ENCODE peak calls at places on chromosomes 4 and X, in four cellular contexts. U is H1, W is K562, M is GM12878. C is an unnamed sample. For H3K79me2 and H3K4me1, the result is how much of the 10 kb centered on the place peaks cover.

GRCh38 chrX:87525771-87526229 is 8.2 kb downstream of the KLHL4 start:
- DNase-seq in U (no peak), W (peak), M (no peak), C (no peak)

GRCh38 chr4:126338572-126338971 is 1023.8 kb downstream of the FAT4 start:
- DNase-seq in U (no peak), W (no peak), M (no peak), C (no peak)

GRCh38 chrX:111244238-111244750 is 26.0 kb downstream of the CAPN6 start:
- DNase-seq in U (no peak), W (no peak), M (no peak), C (peak)

GRCh38 chr4:184825394-184826314 is at the start of gene ACSL1:
- DNase-seq in U (no peak), W (peak), M (no peak), C (no peak)

GRCh38 chr4:28101583-28101982 is 1240.9 kb downstream of the STIM2 start:
- DNase-seq in U (no peak), W (no peak), M (no peak), C (no peak)

GRCh38 chr4:41718907-41719306 is 29.6 kb downstream of the PHOX2B start:
- DNase-seq in U (no peak), W (no peak), M (no peak), C (no peak)

GRCh38 chr4:78551420-78552351 is at the start of gene ANXA3:
- DNase-seq in U (no peak), W (peak), M (no peak), C (no peak)

GRCh38 chr4:125331116-125331515 is 16.4 kb downstream of the FAT4 start:
- DNase-seq in U (no peak), W (no peak), M (no peak), C (no peak)

GRCh38 chr4:80043534-80043933 is 29.5 kb downstream of the ANTXR2 start:
- DNase-seq in U (no peak), W (no peak), M (no peak), C (no peak)

GRCh38 chrX:109770780-109771179 is 37.7 kb upstream of the ACSL4 start:
- DNase-seq in U (no peak), W (no peak), M (no peak), C (no peak)

GRCh38 chr4:112060212-112060611 is 85.0 kb upstream of the FAM241A start:
- DNase-seq in U (no peak), W (no peak), M (no peak), C (peak)

GRCh38 chrX:153526801-153527599 is 9.6 kb downstream of the ATP2B3 start:
- DNase-seq in U (no peak), W (no peak), M (no peak), C (no peak)

GRCh38 chr4:74623041-74623440 is 171.3 kb downstream of the BTC start:
- DNase-seq in U (no peak), W (peak), M (no peak), C (peak)

GRCh38 chr4:39062499-39062898 is 467 bp downstream of the KLHL5 start:
- DNase-seq in U (no peak), W (no peak), M (no peak), C (no peak)
- H3K79me2 ChIP-seq in U (under half), W (under half), M (under half), C (under half)

GRCh38 chrX:17007134-17007768 is 60.8 kb downstream of the REPS2 start:
- DNase-seq in U (no peak), W (peak), M (no peak), C (no peak)
- TF ChIP-seq EGR1 in U (no peak), W (no peak), M (no peak), C (no peak)

DNA sequence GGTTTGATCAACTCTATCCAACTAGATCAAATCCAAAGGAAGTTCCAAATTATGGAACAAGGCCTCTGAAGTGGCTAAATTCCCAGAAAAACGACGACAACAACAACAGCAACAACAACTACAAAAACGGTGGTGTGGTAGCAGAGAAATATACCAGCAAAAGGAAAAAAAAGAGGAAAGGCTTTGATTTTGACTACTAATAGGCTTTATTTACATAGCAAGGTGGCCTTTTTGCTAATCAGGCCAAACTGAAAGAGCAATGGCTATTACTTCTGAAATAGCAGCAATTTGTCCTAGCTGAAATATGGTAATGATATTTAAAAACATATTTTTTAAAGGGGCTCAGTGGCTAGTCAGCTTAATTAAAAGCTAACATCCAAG is 40.8 kb upstream of the TMPRSS11E start:
- DNase-seq in U (no peak), W (no peak), M (no peak), C (no peak)
- H3K4me1 ChIP-seq in U (under half), W (under half), M (under half), C (under half)

DNA sequence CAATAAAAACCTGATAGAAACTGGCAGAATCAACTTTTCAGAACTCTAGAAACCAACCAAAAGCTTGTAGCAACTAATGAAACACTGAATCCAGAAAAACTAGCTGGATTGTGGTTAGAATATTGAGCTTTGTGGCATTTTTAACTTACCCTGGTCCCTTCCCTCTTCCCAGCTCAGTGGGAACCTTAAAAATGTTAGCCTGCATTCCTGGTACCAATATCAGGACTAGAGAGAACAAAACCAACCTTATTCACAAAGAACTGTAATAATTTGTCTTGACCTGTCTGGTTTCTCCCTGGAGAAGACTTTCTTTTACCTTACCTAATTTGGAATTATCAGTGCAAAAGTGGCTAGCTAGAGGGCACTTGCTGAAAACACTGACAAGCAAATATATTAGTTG is 21.2 kb downstream of the SH3D19 start:
- DNase-seq in U (no peak), W (no peak), M (no peak), C (no peak)
- H3K79me2 ChIP-seq in U (half or more), W (under half), M (under half), C (half or more)

GRCh38 chrX:9670136-9670905 is 95.3 kb downstream of the GPR143 start:
- DNase-seq in U (no peak), W (peak), M (no peak), C (no peak)
- TF ChIP-seq EGR1 in U (no peak), W (no peak), M (no peak), C (no peak)

GRCh38 chr4:130110189-130110588 is 1014.2 kb downstream of the C4orf33 start:
- DNase-seq in U (no peak), W (no peak), M (no peak), C (no peak)
- H3K4me1 ChIP-seq in U (under half), W (under half), M (under half), C (under half)

DNA sequence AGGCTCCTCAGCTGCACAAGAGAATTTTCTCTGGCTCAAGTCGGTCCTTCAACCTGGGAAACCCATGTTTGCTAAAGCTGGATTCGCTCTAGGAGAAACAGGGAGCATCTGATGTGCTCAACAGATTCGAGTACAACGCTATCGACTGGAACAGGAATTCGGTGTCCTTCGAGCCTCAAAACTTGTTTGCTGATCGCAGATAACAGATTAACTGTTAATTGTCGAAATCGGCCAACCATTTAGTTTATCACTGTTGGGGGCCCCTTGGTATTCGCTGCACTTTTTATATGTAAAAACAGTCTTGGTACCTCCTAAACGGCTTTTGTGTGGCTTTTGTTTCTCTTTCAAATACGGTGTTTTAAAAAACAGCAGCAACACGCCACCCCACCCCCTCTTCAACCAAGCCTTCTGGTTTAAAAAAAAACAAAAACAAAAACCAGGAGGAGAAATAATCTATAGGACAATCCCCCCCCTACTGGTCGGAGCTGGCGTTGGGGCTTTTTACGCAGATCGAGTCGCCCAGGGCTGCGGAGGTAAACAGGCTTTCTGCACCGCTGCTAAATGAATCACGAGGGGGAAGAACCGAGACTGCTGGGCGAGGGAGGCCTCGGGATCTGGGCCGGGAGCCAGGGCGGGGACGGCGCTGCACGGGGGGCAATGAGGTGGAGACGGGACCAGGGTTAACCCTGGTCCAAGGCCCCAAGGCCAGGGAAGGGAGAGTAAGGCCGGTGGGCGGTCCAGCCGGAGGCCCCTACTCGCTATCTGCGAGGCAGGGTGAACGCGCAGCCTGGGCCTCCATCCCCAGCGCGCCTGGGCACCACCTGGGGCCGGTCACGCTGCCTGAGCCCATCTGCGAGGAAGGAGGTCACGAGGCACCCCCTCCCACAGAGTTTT is 71.7 kb upstream of the BCOR start:
- DNase-seq in U (peak), W (peak), M (no peak), C (peak)
- H3K79me2 ChIP-seq in U (under half), W (half or more), M (under half), C (under half)

DNA sequence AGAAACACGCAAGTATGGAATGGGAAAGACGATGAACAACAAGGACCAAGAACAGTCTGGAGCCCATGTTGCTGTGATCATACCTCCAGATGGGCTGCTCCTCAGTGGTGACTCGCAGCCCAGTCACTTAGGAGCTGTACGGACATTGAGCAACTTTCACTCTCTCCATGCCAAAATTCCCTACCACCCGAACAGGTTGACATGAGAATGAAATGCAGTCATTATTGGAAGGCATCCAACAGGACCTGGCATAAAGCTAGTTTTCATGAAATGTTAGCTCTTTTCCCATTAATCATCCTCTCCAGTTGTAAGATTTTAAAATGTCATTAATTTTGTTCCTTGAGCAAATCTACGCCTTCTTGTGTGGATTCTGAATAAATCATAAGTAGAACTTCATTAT is 82.7 kb upstream of the GPM6B start:
- DNase-seq in U (no peak), W (no peak), M (no peak), C (no peak)
- TF ChIP-seq EGR1 in U (no peak), W (no peak), M (no peak), C (no peak)

DNA sequence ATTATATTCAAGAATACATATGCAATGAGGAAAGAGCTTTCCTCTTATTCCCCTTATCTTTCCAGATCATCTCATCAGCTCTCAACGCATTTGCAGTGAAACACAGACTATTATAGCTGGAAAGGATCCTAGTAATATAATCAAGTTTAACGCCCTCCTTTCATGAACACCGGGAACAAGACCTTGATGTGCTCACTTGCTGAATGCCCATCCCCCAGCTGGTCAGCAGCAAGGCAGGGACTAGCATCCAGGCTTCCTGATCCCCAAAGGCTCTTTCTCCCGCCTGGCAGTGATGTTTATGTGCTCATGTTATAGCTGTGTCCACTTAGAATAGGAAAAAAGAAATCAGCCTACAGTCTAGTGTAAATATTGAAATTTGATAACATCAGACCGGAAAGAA is 24.6 kb downstream of the GPC4 start:
- DNase-seq in U (no peak), W (no peak), M (no peak), C (no peak)
- H3K4me1 ChIP-seq in U (under half), W (under half), M (under half), C (under half)

C was measured in HCT116.